ENCODE peak calls at places on chromosome 15, in four cellular contexts. One of them, this sample, is unnamed.

GRCh38 chr15:74036271-74037170 is 42.0 kb downstream of the PML start:
- DNase-seq in A549: peak
- DNase-seq in adrenal gland: peak
- DNase-seq in IMR-90: peak
- DNase-seq in this sample: peak

GRCh38 chr15:67144609-67145306 is 79.4 kb downstream of the SMAD3 start:
- DNase-seq in IMR-90: peak
- DNase-seq in A549: no peak
- DNase-seq in adrenal gland: no peak
- DNase-seq in this sample: no peak

GRCh38 chr15:46848704-46849103 is 868.6 kb upstream of the SEMA6D start:
- DNase-seq in A549: no peak
- DNase-seq in IMR-90: peak
- DNase-seq in adrenal gland: no peak
- DNase-seq in this sample: peak

GRCh38 chr15:43505723-43506122 is 11.7 kb upstream of the MAP1A start:
- DNase-seq in A549: no peak
- DNase-seq in adrenal gland: no peak
- DNase-seq in IMR-90: peak
- DNase-seq in this sample: no peak

GRCh38 chr15:84752700-84753099 is 4.3 kb downstream of the ZNF592 start:
- DNase-seq in A549: no peak
- DNase-seq in IMR-90: peak
- DNase-seq in adrenal gland: no peak
- DNase-seq in this sample: no peak

GRCh38 chr15:31150732-31151212 is 49.2 kb upstream of the TRPM1 start:
- DNase-seq in adrenal gland: no peak
- DNase-seq in IMR-90: no peak
- DNase-seq in A549: no peak
- DNase-seq in this sample: no peak

GRCh38 chr15:99113547-99114271 is 8.8 kb downstream of the SYNM start:
- DNase-seq in IMR-90: no peak
- DNase-seq in A549: no peak
- DNase-seq in adrenal gland: no peak
- DNase-seq in this sample: no peak

GRCh38 chr15:67035886-67036285 is 29.5 kb upstream of the SMAD3 start:
- DNase-seq in A549: no peak
- DNase-seq in adrenal gland: no peak
- DNase-seq in IMR-90: peak
- DNase-seq in this sample: no peak

GRCh38 chr15:31337352-31338031 is 10.9 kb downstream of the KLF13 start:
- DNase-seq in adrenal gland: no peak
- DNase-seq in IMR-90: no peak
- DNase-seq in A549: no peak
- DNase-seq in this sample: no peak

GRCh38 chr15:43204016-43204901 is 16.6 kb downstream of the EPB42 start:
- DNase-seq in adrenal gland: peak
- DNase-seq in IMR-90: peak
- DNase-seq in A549: peak
- DNase-seq in this sample: peak

GRCh38 chr15:67267440-67267839 is 12.9 kb downstream of the IQCH start:
- DNase-seq in IMR-90: no peak
- DNase-seq in A549: no peak
- DNase-seq in adrenal gland: no peak
- DNase-seq in this sample: no peak

GRCh38 chr15:39357478-39358268 is 223.2 kb upstream of the THBS1 start:
- DNase-seq in IMR-90: no peak
- DNase-seq in A549: no peak
- DNase-seq in adrenal gland: no peak
- DNase-seq in this sample: no peak

GRCh38 chr15:38069001-38069400 is 134.6 kb downstream of the TMCO5A start:
- DNase-seq in adrenal gland: no peak
- DNase-seq in A549: peak
- DNase-seq in IMR-90: peak
- DNase-seq in this sample: peak

GRCh38 chr15:26889298-26889898 is 22.5 kb downstream of the GABRA5 start:
- DNase-seq in A549: peak
- DNase-seq in adrenal gland: peak
- DNase-seq in IMR-90: peak
- DNase-seq in this sample: peak

GRCh38 chr15:24899367-24899766 is 55.4 kb upstream of the SNRPN start:
- DNase-seq in A549: no peak
- DNase-seq in IMR-90: peak
- DNase-seq in adrenal gland: no peak
- DNase-seq in this sample: no peak

GRCh38 chr15:66364944-66365343 is 8.5 kb upstream of the TIPIN start:
- DNase-seq in adrenal gland: no peak
- DNase-seq in A549: no peak
- DNase-seq in IMR-90: no peak
- DNase-seq in this sample: no peak

GRCh38 chr15:74889390-74889881 is 406 bp upstream of the MPI start:
- DNase-seq in IMR-90: peak
- DNase-seq in A549: no peak
- DNase-seq in adrenal gland: peak
- DNase-seq in this sample: no peak

GRCh38 chr15:40927497-40928346 is 1.4 kb upstream of the DLL4 start:
- DNase-seq in A549: no peak
- DNase-seq in IMR-90: no peak
- DNase-seq in adrenal gland: no peak
- DNase-seq in this sample: no peak

GRCh38 chr15:35306361-35306981 is 221.4 kb upstream of the NANOGP8 start:
- DNase-seq in A549: peak
- DNase-seq in adrenal gland: no peak
- DNase-seq in IMR-90: peak
- DNase-seq in this sample: no peak

GRCh38 chr15:61974759-61975158 is 85.5 kb downstream of the VPS13C start:
- DNase-seq in adrenal gland: no peak
- DNase-seq in A549: no peak
- DNase-seq in IMR-90: peak
- DNase-seq in this sample: no peak

GRCh38 chr15:52093539-52094502 is 18.8 kb downstream of the BCL2L10 start:
- DNase-seq in A549: peak
- DNase-seq in adrenal gland: peak
- DNase-seq in IMR-90: peak
- DNase-seq in this sample: peak

GRCh38 chr15:69511015-69511414 is 58.4 kb downstream of the RPLP1 start:
- DNase-seq in adrenal gland: no peak
- DNase-seq in A549: no peak
- DNase-seq in IMR-90: no peak
- DNase-seq in this sample: no peak

GRCh38 chr15:67521770-67522568 is 1.0 kb downstream of the C15orf61 start:
- DNase-seq in adrenal gland: no peak
- DNase-seq in A549: peak
- DNase-seq in IMR-90: peak
- DNase-seq in this sample: no peak

GRCh38 chr15:32705450-32705849 is 12.4 kb upstream of the GREM1 start:
- DNase-seq in A549: no peak
- DNase-seq in IMR-90: peak
- DNase-seq in adrenal gland: no peak
- DNase-seq in this sample: no peak

GRCh38 chr15:62958528-62958927 is 84.0 kb upstream of the TPM1 start:
- DNase-seq in adrenal gland: peak
- DNase-seq in A549: no peak
- DNase-seq in IMR-90: no peak
- DNase-seq in this sample: no peak

GRCh38 chr15:60592386-60593339 is 113.7 kb upstream of the ICE2 start:
- DNase-seq in IMR-90: peak
- DNase-seq in adrenal gland: peak
- DNase-seq in A549: peak
- DNase-seq in this sample: peak
- TF ChIP-seq POLR2A in IMR-90: peak
- TF ChIP-seq POLR2A in adrenal gland: peak
- TF ChIP-seq POLR2A in A549: no peak
- TF ChIP-seq POLR2A in this sample: no peak

DNA sequence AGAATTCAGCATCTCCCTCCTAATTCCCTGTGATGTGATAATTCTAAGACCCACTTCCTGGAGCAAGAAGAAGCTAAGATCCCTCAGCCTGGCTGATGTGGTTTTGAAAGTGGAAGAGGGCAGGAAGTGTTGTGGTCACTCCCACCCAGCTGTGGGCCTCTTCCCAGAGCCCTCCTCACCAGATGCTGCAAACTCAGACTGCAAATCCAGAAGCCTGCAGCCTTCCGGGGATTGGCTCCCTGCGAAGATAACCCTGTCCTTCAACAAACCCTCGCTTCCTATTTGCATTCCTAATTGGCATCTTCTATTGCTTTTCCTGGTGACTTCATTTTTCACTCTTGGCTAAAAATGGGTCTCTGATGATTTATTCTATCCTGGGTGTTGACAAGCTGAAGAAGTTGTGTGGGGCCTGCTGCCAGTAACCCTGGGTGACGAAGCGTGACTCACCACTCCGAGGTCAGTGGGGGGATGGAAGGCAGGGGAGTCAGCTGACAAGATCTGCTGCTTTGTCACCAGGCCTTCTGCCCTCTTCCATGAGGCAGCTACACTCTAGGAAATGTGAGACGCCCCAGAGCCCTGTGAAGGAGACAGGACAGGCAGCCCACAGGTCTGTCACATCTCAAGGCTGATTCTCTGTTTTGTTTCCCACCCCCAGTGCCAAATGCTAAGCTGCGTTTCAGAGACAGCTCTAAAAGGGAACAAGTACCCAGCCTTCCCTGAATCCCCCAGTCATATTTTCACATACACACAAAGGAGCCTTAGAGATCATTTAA is 99.7 kb upstream of the LIPC start:
- DNase-seq in A549: peak
- DNase-seq in IMR-90: peak
- DNase-seq in adrenal gland: peak
- DNase-seq in this sample: peak
- TF ChIP-seq POLR2A in A549: peak
- TF ChIP-seq POLR2A in IMR-90: no peak
- TF ChIP-seq POLR2A in adrenal gland: no peak
- TF ChIP-seq POLR2A in this sample: no peak

GRCh38 chr15:90954712-90955671 is at the start of gene RCCD1:
- DNase-seq in IMR-90: peak
- DNase-seq in adrenal gland: peak
- DNase-seq in A549: peak
- DNase-seq in this sample: peak
- TF ChIP-seq POLR2A in IMR-90: peak
- TF ChIP-seq POLR2A in adrenal gland: no peak
- TF ChIP-seq POLR2A in A549: peak
- TF ChIP-seq POLR2A in this sample: peak

DNA sequence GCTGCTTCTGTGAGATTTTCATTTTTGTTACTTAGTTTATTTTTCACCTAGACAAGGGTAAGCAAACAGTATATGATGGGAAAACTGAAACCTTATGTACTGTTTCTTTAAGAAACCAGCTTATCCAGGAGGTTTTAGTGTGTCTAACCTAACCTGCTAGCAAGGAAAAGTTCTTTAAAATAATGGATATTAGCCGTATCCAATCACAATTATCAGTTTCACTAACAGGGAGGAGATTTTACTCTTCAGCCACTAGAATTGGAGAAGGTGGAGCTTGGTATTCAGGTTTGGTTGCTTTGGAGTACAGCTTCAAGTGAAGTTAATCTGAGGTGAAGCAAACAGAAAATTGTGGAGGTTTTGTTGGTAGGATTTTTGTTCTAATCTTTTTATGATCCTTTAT is 12.8 kb downstream of the ZFAND6 start:
- DNase-seq in IMR-90: peak
- DNase-seq in A549: peak
- DNase-seq in adrenal gland: no peak
- DNase-seq in this sample: no peak
- TF ChIP-seq POLR2A in IMR-90: no peak
- TF ChIP-seq POLR2A in A549: no peak
- TF ChIP-seq POLR2A in adrenal gland: no peak
- TF ChIP-seq POLR2A in this sample: no peak

GRCh38 chr15:65184305-65184943 is 718 bp downstream of the CLPX start:
- DNase-seq in adrenal gland: peak
- DNase-seq in A549: peak
- DNase-seq in IMR-90: peak
- DNase-seq in this sample: peak
- TF ChIP-seq POLR2A in adrenal gland: peak
- TF ChIP-seq POLR2A in A549: no peak
- TF ChIP-seq POLR2A in IMR-90: no peak
- TF ChIP-seq POLR2A in this sample: no peak

GRCh38 chr15:88790486-88790885 is 12.8 kb upstream of the ACAN start:
- DNase-seq in IMR-90: no peak
- DNase-seq in adrenal gland: no peak
- DNase-seq in A549: no peak
- DNase-seq in this sample: no peak

GRCh38 chr15:88788816-88789215 is 14.4 kb upstream of the ACAN start:
- DNase-seq in A549: no peak
- DNase-seq in IMR-90: no peak
- DNase-seq in adrenal gland: no peak
- DNase-seq in this sample: no peak

GRCh38 chr15:88792342-88793282 is 10.6 kb upstream of the ACAN start:
- DNase-seq in IMR-90: no peak
- DNase-seq in A549: no peak
- DNase-seq in adrenal gland: no peak
- DNase-seq in this sample: no peak

GRCh38 chr15:88794001-88794400 is 9.2 kb upstream of the ACAN start:
- DNase-seq in adrenal gland: no peak
- DNase-seq in A549: no peak
- DNase-seq in IMR-90: no peak
- DNase-seq in this sample: no peak

DNA sequence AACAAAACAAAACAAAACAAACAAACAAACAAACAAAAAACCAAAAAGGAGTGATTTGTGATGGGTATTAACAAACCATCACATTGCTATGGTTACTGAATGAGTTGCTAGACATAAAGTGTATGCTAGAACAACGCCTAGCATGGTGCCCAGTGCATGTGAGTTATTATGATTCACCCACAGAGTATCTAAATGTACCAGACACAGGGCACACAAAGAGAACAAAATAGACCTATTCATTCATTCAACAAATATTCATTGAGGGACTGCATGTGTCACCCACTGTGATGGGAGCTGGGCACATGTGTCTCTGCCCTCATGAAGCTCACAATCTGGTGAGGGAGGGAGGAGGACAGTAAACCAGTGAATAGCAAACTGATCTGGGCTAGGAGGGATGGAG is 11.6 kb upstream of the ACAN start:
- DNase-seq in IMR-90: no peak
- DNase-seq in adrenal gland: no peak
- DNase-seq in A549: peak
- DNase-seq in this sample: no peak
- TF ChIP-seq POLR2A in IMR-90: no peak
- TF ChIP-seq POLR2A in adrenal gland: no peak
- TF ChIP-seq POLR2A in A549: no peak
- TF ChIP-seq POLR2A in this sample: no peak

This sample was measured in H54.